ENCODE peak calls at places on chromosomes 3 and 15, in four cellular contexts. S is body of pancreas, I is uterus, B is esophagus muscularis mucosa. E is an unnamed sample.

GRCh38 chr3:114758828-114759709 is 388.0 kb downstream of the ZBTB20 start:
- DNase-seq in I (no peak), S (peak; percentile 51), B (no peak), E (no peak)

GRCh38 chr3:53255775-53256703 is at the start of gene TKT:
- DNase-seq in S (peak; percentile 90), I (peak; percentile 81), B (peak; percentile 95), E (peak; percentile 89)

GRCh38 chr15:65072027-65072426 is 4.2 kb upstream of the RASL12 start:
- DNase-seq in B (no peak), S (peak; percentile 26), I (peak; percentile 56), E (no peak)

GRCh38 chr15:101692799-101693198 is 31.5 kb downstream of the TARS3 start:
- DNase-seq in S (no peak), I (no peak), B (peak; percentile 50), E (no peak)

GRCh38 chr3:43153189-43154083 is 47.6 kb upstream of the POMGNT2 start:
- DNase-seq in B (peak; percentile 94), I (peak; percentile 96), S (peak; percentile 54), E (peak; percentile 7)

GRCh38 chr3:196666001-196666867 is 26.7 kb downstream of the NRROS start:
- DNase-seq in I (no peak), B (no peak), S (no peak), E (no peak)

GRCh38 chr3:146374146-146374545 is 95.2 kb downstream of the PLSCR2 start:
- DNase-seq in S (no peak), I (no peak), B (no peak), E (no peak)

GRCh38 chr3:56952051-56952450 is 108.4 kb upstream of the SPATA12 start:
- DNase-seq in S (no peak), B (no peak), I (no peak), E (no peak)

GRCh38 chr3:151146071-151146730 is 56.8 kb downstream of the GPR171 start:
- DNase-seq in S (peak; percentile 82), B (no peak), I (peak; percentile 60), E (peak; percentile 72)

GRCh38 chr3:108835101-108835500 is 12.5 kb downstream of the TRAT1 start:
- DNase-seq in I (no peak), S (no peak), B (no peak), E (no peak)

GRCh38 chr3:159762981-159763465 is 225.6 kb upstream of the IL12A start:
- DNase-seq in I (peak; percentile 72), S (peak; percentile 45), B (no peak), E (peak; percentile 49)

GRCh38 chr15:69538381-69538780 is 85.8 kb downstream of the RPLP1 start:
- DNase-seq in S (no peak), I (no peak), B (no peak), E (no peak)

GRCh38 chr3:47612178-47612577 is 33.5 kb upstream of the CSPG5 start:
- DNase-seq in I (no peak), B (no peak), S (peak; percentile 11), E (no peak)

GRCh38 chr3:151468284-151468917 is 7.5 kb upstream of the IGSF10 start:
- DNase-seq in I (no peak), B (no peak), S (peak; percentile 74), E (peak; percentile 27)

GRCh38 chr3:61061092-61061723 is 190.0 kb downstream of the FHIT start:
- DNase-seq in B (no peak), S (no peak), I (no peak), E (no peak)

GRCh38 chr3:48446043-48446424 is 503 bp upstream of the ATRIP start:
- DNase-seq in S (no peak), B (no peak), I (no peak), E (no peak)

GRCh38 chr15:79339588-79340314 is 28.8 kb downstream of the TMED3 start:
- DNase-seq in B (no peak), S (no peak), I (no peak), E (peak; percentile 19)

GRCh38 chr15:82040862-82041261 is 5.0 kb downstream of the MEX3B start:
- DNase-seq in I (no peak), S (peak; percentile 30), B (no peak), E (no peak)

GRCh38 chr3:85821130-85821756 is 862.5 kb downstream of the CADM2 start:
- DNase-seq in B (no peak), S (peak; percentile 26), I (no peak), E (peak; percentile 48)

GRCh38 chr15:71111950-71112349 is 3.3 kb upstream of the THSD4 start:
- DNase-seq in S (no peak), I (no peak), B (no peak), E (no peak)

GRCh38 chr3:30347679-30348216 is 258.7 kb upstream of the TGFBR2 start:
- DNase-seq in S (no peak), I (no peak), B (no peak), E (no peak)

GRCh38 chr3:12370758-12371157 is 81.9 kb downstream of the PPARG start:
- DNase-seq in B (no peak), I (no peak), S (no peak), E (no peak)

GRCh38 chr3:69926385-69926784 is 73.1 kb upstream of the SAMMSON start:
- DNase-seq in B (no peak), I (no peak), S (no peak), E (no peak)

GRCh38 chr15:52067545-52067926 is 45.0 kb downstream of the BCL2L10 start:
- DNase-seq in B (peak; percentile 47), S (no peak), I (no peak), E (peak; percentile 9)

GRCh38 chr3:134487406-134487805 is 1.5 kb downstream of the CEP63 start:
- DNase-seq in B (no peak), I (no peak), S (peak; percentile 34), E (no peak)

GRCh38 chr3:125357032-125357658 is 18.0 kb downstream of the ZNF148 start:
- DNase-seq in S (peak; percentile 49), I (peak; percentile 22), B (no peak), E (peak; percentile 67)

GRCh38 chr3:49906004-49906860 is 2.6 kb upstream of the MST1R start:
- DNase-seq in B (no peak), S (peak; percentile 49), I (peak; percentile 49), E (peak; percentile 52)

GRCh38 chr3:169846458-169847193 is 23.1 kb downstream of the LRRC31 start:
- DNase-seq in S (no peak), B (no peak), I (no peak), E (no peak)

GRCh38 chr3:183371672-183371968 is 56.8 kb downstream of the MCF2L2 start:
- DNase-seq in I (no peak), B (peak; percentile 68), S (no peak), E (no peak)

GRCh38 chr3:151058742-151059141 is 26.7 kb upstream of the MED12L start:
- DNase-seq in B (no peak), I (no peak), S (no peak), E (no peak)

GRCh38 chr15:82122754-82123400 is 77.1 kb upstream of the MEX3B start:
- DNase-seq in B (no peak), I (peak; percentile 65), S (peak; percentile 33), E (no peak)

GRCh38 chr3:39290255-39290654 is 10.4 kb upstream of the CX3CR1 start:
- DNase-seq in B (no peak), S (no peak), I (no peak), E (no peak)

GRCh38 chr3:29335438-29335837 is 54.6 kb downstream of the RBMS3 start:
- DNase-seq in I (peak; percentile 65), S (peak; percentile 82), B (no peak), E (peak; percentile 94)
- H3K4me1 ChIP-seq in I (peaks cover 20% of the 10 kb centered on the region), S (no peaks in the 10 kb centered on the region), B (peaks cover 93% of the 10 kb centered on the region), E (peaks cover 87% of the 10 kb centered on the region)

DNA sequence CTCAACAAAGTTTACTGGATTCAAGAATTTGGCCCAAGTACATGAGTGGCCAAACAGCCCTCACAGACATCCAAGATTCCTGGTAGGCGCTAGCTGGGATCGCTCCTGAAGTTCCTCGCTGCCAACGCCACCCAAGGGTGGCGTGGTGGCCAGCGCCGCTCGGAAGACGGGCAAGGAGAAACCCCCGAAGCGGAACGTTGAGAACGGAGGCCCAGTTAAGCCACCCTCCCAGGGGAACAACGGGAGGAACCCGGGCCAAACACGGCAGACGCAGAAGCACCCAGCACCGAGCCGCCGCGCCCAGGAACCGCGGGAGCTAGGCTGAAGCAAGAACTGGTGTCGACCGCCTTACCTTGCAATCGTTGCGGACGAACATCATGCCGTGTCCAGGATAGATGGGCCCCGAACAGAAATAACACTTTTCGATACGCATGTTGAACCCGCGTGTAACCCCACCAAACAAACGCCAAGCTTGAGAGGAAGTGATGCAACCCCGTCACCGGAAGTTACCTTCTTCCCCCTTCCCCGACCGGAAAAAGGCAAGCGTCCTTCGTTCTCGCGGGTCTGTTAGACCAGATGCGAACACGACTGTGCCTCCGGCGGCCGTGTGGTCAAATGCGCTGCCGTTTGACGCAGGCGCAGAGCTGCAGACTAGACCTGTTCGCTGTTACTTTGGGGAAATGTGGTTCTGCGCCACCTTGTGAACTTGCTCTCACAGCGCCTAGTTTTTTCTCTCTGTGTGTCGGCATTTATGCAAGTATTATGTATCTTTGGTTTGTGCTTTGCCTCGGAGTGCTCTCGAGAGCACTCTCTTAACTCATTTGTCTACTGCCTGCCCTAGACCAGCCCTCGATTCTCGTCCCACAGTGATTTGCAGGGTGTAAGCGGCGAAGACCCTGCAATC is at the start of gene RSL24D1:
- DNase-seq in B (peak; percentile 98), S (peak; percentile 98), I (peak; percentile 95), E (peak; percentile 98)
- TF ChIP-seq POLR2A in B (no peak), S (peak; percentile 85), I (peak; percentile 83), E (peak; percentile 96)

GRCh38 chr3:25047058-25047457 is 381.0 kb upstream of the RARB start:
- DNase-seq in S (no peak), I (no peak), B (no peak), E (no peak)
- H3K4me1 ChIP-seq in S (no peaks in the 10 kb centered on the region), I (no peaks in the 10 kb centered on the region), B (peaks cover 56% of the 10 kb centered on the region), E (peaks cover 6% of the 10 kb centered on the region)

GRCh38 chr15:90869601-90870353 is 1.4 kb downstream of the FURIN start:
- DNase-seq in B (no peak), S (peak; percentile 78), I (peak; percentile 41), E (peak; percentile 88)

GRCh38 chr15:90869140-90869541 is 753 bp downstream of the FURIN start:
- DNase-seq in S (no peak), B (no peak), I (no peak), E (no peak)

GRCh38 chr15:90866800-90867199 is 1.6 kb upstream of the FURIN start:
- DNase-seq in B (no peak), I (no peak), S (no peak), E (no peak)

GRCh38 chr15:90866161-90866715 is 2.1 kb upstream of the FURIN start:
- DNase-seq in S (no peak), I (no peak), B (no peak), E (peak; percentile 90)

GRCh38 chr15:90868261-90868689 is at the start of gene FURIN:
- DNase-seq in S (peak; percentile 31), I (no peak), B (no peak), E (peak; percentile 46)
- TF ChIP-seq POLR2A in S (no peak), I (no peak), B (no peak), E (no peak)

GRCh38 chr15:40510201-40510600 is 39.4 kb downstream of the CHST14 start:
- DNase-seq in B (no peak), S (no peak), I (no peak), E (no peak)

GRCh38 chr15:40506964-40507571 is 36.3 kb downstream of the CHST14 start:
- DNase-seq in S (peak; percentile 81), B (no peak), I (peak; percentile 80), E (peak; percentile 82)

GRCh38 chr15:40511093-40511471 is 40.3 kb downstream of the CHST14 start:
- DNase-seq in S (peak; percentile 16), I (no peak), B (no peak), E (no peak)

GRCh38 chr15:40511472-40512133 is 40.8 kb downstream of the CHST14 start:
- DNase-seq in S (peak; percentile 79), I (peak; percentile 60), B (no peak), E (peak; percentile 80)

GRCh38 chr15:40508216-40508615 is 37.4 kb downstream of the CHST14 start:
- DNase-seq in B (no peak), I (no peak), S (no peak), E (no peak)
- H3K4me1 ChIP-seq in B (peaks cover 25% of the 10 kb centered on the region), I (no peaks in the 10 kb centered on the region), S (peaks cover 24% of the 10 kb centered on the region), E (no peaks in the 10 kb centered on the region)

GRCh38 chr15:92377083-92377789 is 16.4 kb upstream of the ST8SIA2 start:
- DNase-seq in B (no peak), I (no peak), S (no peak), E (no peak)
- TF ChIP-seq POLR2A in B (no peak), I (no peak), S (no peak), E (no peak)